ENCODE peak calls at places on chromosome 10, in nine cellular contexts. H, D, L, F, J, U, K, X and I are unnamed samples.

GRCh38 chr10:53315709-53316108 is 543.1 kb upstream of the MBL2 start:
- DNase-seq in H (no peak), D (no peak), L (peak), F (no peak), J (no peak), U (no peak), K (no peak), X (no peak), I (no peak)

GRCh38 chr10:60420991-60421894 is 31.6 kb upstream of the ANK3 start:
- DNase-seq in H (no peak), D (no peak), L (no peak), F (no peak), J (no peak), U (no peak), K (no peak), X (no peak), I (no peak)

GRCh38 chr10:11154809-11155208 is 137.1 kb downstream of the CELF2 start:
- DNase-seq in H (no peak), D (no peak), L (no peak), F (no peak), J (no peak), U (no peak), K (no peak), X (no peak), I (no peak)

GRCh38 chr10:1240341-1240775 is 184.2 kb downstream of the WDR37 start:
- DNase-seq in H (no peak), D (no peak), L (peak), F (no peak), J (no peak), U (no peak), K (peak), X (peak), I (no peak)

GRCh38 chr10:29926649-29927048 is 132.7 kb downstream of the JCAD start:
- DNase-seq in H (no peak), D (no peak), L (peak), F (no peak), J (no peak), U (no peak), K (no peak), X (no peak), I (no peak)

GRCh38 chr10:118692911-118693310 is 61.9 kb downstream of the CACUL1 start:
- DNase-seq in H (no peak), D (no peak), L (no peak), F (no peak), J (no peak), U (no peak), K (no peak), X (no peak), I (no peak)

GRCh38 chr10:86968271-86968993 is at the start of gene ADIRF:
- DNase-seq in H (no peak), D (peak), L (peak), F (peak), J (no peak), U (peak), K (no peak), X (peak), I (peak)

GRCh38 chr10:50394832-50395231 is 143.5 kb upstream of the ASAH2 start:
- DNase-seq in H (peak), D (no peak), L (no peak), F (no peak), J (no peak), U (no peak), K (no peak), X (no peak), I (no peak)

GRCh38 chr10:3668276-3668960 is 116.6 kb downstream of the KLF6 start:
- DNase-seq in H (no peak), D (no peak), L (peak), F (peak), J (no peak), U (peak), K (peak), X (peak), I (no peak)

GRCh38 chr10:29063806-29064644 is 224.8 kb upstream of the LYZL1 start:
- DNase-seq in H (no peak), D (no peak), L (no peak), F (no peak), J (no peak), U (no peak), K (no peak), X (no peak), I (no peak)

GRCh38 chr10:95963202-95963991 is 55.6 kb downstream of the CC2D2B start:
- DNase-seq in H (no peak), D (no peak), L (no peak), F (no peak), J (no peak), U (no peak), K (no peak), X (no peak), I (no peak)

GRCh38 chr10:101941871-101942270 is 98.3 kb upstream of the KCNIP2 start:
- DNase-seq in H (no peak), D (no peak), L (no peak), F (no peak), J (no peak), U (no peak), K (no peak), X (no peak), I (no peak)

GRCh38 chr10:65861249-65861648 is 1064.6 kb upstream of the LRRTM3 start:
- DNase-seq in H (no peak), D (no peak), L (no peak), F (no peak), J (no peak), U (no peak), K (no peak), X (no peak), I (no peak)

GRCh38 chr10:62610649-62611229 is 193.8 kb upstream of the ADO start:
- DNase-seq in H (peak), D (no peak), L (peak), F (peak), J (peak), U (no peak), K (peak), X (peak), I (no peak)

GRCh38 chr10:114157912-114158311 is 16.1 kb downstream of the CCDC186 start:
- DNase-seq in H (no peak), D (no peak), L (peak), F (no peak), J (no peak), U (no peak), K (no peak), X (no peak), I (no peak)

GRCh38 chr10:130372222-130372621 is 236.0 kb downstream of the GLRX3 start:
- DNase-seq in H (no peak), D (peak), L (no peak), F (peak), J (no peak), U (no peak), K (no peak), X (no peak), I (no peak)

GRCh38 chr10:3907514-3907913 is 122.5 kb upstream of the KLF6 start:
- DNase-seq in H (no peak), D (peak), L (no peak), F (no peak), J (no peak), U (no peak), K (no peak), X (no peak), I (no peak)

GRCh38 chr10:14439451-14440259 is 108.9 kb upstream of the FRMD4A start:
- DNase-seq in H (no peak), D (no peak), L (no peak), F (no peak), J (no peak), U (no peak), K (no peak), X (no peak), I (no peak)

GRCh38 chr10:100886099-100886498 is 26.7 kb upstream of the SLF2 start:
- DNase-seq in H (no peak), D (no peak), L (no peak), F (no peak), J (no peak), U (no peak), K (no peak), X (no peak), I (no peak)

GRCh38 chr10:34319197-34319846 is 495.8 kb downstream of the PARD3 start:
- DNase-seq in H (no peak), D (no peak), L (no peak), F (peak), J (no peak), U (peak), K (no peak), X (peak), I (no peak)

GRCh38 chr10:89263091-89263490 is 11.5 kb upstream of the LIPA start:
- DNase-seq in H (no peak), D (no peak), L (no peak), F (no peak), J (no peak), U (no peak), K (no peak), X (no peak), I (no peak)

GRCh38 chr10:79274279-79275104 is 72.8 kb upstream of the PPIF start:
- DNase-seq in H (peak), D (peak), L (no peak), F (peak), J (no peak), U (peak), K (no peak), X (peak), I (peak)
- TF ChIP-seq POLR2AphosphoS5 in H (peak), D (peak), L (no peak), F (peak), J (no peak), U (peak), K (no peak), X (peak), I (peak)

DNA sequence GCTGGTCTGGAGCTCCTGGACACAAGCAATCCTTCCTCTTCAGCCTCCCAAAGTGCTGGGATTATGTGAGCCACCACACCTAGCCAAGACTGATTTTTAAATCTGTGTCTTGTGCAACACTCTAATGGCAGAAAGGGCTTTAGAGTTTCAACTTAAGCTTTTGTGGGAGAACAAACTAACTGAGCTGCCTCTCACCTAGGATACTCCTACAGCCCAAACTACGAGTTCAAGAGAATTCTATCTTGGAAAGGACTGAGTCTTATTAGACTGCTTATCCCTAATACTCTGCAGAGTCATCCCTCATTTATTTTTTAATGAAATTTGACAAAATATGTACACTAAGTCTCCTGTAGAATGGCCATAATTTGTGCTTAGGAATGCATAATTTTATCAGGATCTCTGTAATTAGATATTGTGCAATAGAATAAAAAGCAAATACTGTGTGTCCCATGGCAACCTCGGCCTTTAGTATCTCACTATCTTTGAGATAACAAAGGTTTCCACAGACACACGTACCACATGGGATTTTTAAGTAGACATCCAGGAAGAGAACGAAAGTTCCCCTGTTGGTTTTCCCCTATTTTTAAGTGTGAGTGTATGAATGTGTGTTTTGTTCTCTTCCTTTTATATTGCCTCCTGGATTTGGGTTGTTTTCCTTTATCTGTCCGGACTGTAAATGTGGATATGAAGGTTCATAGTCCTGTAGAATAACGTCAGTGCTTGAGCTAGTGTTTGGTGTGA is 199.4 kb upstream of the TCF7L2 start:
- DNase-seq in H (no peak), D (no peak), L (no peak), F (no peak), J (no peak), U (no peak), K (no peak), X (no peak), I (no peak)
- TF ChIP-seq POLR2AphosphoS5 in H (no peak), D (no peak), L (no peak), F (no peak), J (no peak), U (no peak), K (no peak), X (no peak), I (no peak)

DNA sequence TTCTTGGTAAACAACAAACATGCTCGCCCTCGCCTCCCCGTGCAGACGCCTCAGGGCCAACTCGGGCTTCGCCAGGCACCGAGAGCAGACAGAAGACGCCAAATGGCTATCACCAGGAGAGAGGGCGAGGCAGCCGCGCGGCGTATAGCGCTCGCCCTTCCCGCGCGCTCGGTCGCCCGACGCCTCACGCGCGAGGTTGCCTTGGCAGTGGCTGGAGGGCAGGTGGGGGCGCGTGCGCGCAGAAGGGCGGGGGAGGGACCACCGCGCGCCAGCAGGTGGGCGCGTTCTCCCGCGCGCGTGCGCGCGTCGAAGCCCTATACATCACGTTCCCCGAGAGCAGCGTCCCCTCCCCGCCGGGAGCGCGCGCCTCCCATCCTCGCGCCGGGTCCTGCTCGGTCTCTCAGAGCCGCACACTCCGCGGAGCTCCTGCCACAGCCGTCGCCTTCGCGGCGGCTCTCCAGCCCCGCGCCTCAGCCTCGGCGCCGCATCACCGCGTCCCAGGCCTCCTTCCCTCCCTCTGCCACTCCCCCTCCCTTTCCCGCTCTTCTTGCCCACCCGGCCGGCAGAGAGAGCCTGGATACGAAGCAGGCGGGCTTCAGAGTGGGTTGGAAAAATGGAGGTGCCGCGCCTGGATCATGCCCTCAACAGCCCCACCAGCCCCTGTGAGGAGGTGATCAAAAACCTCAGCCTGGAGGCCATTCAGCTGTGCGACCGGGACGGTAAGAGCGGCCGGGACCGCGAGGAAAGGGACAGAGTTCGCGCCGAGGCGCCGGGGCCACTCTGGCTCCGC is at the start of gene PHYHIPL:
- DNase-seq in H (no peak), D (peak), L (peak), F (no peak), J (no peak), U (peak), K (no peak), X (no peak), I (no peak)
- TF ChIP-seq POLR2AphosphoS5 in H (no peak), D (no peak), L (no peak), F (no peak), J (no peak), U (no peak), K (no peak), X (no peak), I (no peak)

DNA sequence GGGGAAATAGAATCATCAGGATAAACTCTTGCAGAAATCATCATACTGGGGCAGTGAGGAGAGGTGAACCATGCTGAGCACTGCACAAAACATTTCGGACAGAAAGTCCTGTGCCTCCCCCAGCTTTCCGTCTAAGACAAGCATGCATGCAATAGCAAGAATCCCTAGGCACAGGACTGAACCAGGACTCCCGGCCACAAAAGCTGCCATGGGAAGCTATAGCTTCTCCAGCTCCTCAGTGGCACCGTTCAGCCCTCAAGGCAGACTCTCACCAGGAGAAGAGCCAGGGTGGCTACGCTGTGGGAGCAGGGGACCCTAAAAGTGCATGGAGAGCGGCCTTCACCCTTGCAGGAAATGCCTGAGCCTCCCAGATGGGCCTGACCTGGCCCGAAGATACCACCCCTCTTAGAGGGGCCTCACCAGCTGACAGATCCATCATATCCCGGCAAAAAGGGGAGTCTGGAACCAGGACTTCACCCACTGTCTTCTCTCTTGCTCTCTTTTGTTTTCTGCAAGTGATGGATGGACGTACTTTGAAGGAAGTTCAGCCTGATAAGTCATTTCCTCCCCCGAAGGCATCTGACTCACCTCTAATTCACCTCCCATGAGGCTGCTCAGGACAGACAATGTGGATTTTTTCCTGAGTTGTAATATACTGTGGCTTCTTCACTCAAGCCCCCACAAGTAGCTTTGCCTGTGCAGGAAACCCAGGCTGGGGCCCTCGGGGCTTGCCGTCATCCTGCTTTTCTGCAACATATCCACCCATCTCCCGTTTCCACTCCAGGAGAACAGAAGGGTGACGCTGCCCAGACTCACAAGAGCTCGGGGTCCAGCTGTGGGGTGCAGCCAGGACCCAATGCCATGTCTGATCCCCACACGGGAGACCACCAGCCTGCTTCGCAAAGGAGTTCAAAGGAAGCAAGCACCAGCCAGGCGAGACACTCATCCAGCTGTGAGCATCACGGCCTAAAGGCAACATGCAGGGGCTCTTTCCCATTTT is 70.5 kb downstream of the ASB13 start:
- DNase-seq in H (no peak), D (no peak), L (no peak), F (no peak), J (no peak), U (no peak), K (no peak), X (no peak), I (no peak)
- TF ChIP-seq POLR2AphosphoS5 in H (no peak), D (no peak), L (no peak), F (no peak), J (no peak), U (no peak), K (no peak), X (no peak), I (no peak)

GRCh38 chr10:116779076-116779687 is 36.8 kb upstream of the HSPA12A start:
- DNase-seq in H (no peak), D (peak), L (no peak), F (no peak), J (no peak), U (no peak), K (no peak), X (no peak), I (no peak)
- TF ChIP-seq POLR2AphosphoS5 in H (no peak), D (no peak), L (no peak), F (no peak), J (no peak), U (no peak), K (no peak), X (no peak), I (no peak)

GRCh38 chr10:123136221-123136805 is 543 bp downstream of the HMX3 start:
- DNase-seq in H (no peak), D (no peak), L (peak), F (no peak), J (no peak), U (no peak), K (no peak), X (no peak), I (no peak)
- TF ChIP-seq POLR2AphosphoS5 in H (no peak), D (no peak), L (no peak), F (no peak), J (no peak), U (no peak), K (no peak), X (no peak), I (no peak)

GRCh38 chr10:30999084-30999712 is 32.5 kb downstream of the ZNF438 start:
- DNase-seq in H (peak), D (peak), L (no peak), F (peak), J (no peak), U (no peak), K (no peak), X (no peak), I (no peak)
- TF ChIP-seq POLR2AphosphoS5 in H (peak), D (no peak), L (no peak), F (no peak), J (no peak), U (no peak), K (no peak), X (peak), I (peak)